ENCODE peak calls at places on chromosomes 2 and 18, in four cellular contexts. X is spleen, J is H1, N is tibial artery. C is an unnamed sample.

GRCh38 chr2:73985318-73986084 is 791 bp downstream of the TET3 start:
- DNase-seq in N (peak; percentile 54), J (no peak), X (peak; percentile 91), C (peak; percentile 63)

GRCh38 chr18:24397131-24397693 is 412 bp downstream of the OSBPL1A start:
- DNase-seq in J (no peak), X (no peak), N (peak; percentile 91), C (peak; percentile 55)

GRCh38 chr18:11489266-11489899 is 120.0 kb upstream of the SLC35G4 start:
- DNase-seq in X (no peak), J (no peak), N (no peak), C (no peak)

GRCh38 chr2:62287895-62288589 is 92.1 kb downstream of the B3GNT2 start:
- DNase-seq in N (peak; percentile 43), X (no peak), J (no peak), C (peak; percentile 74)

GRCh38 chr2:181613241-181613640 is 43.7 kb downstream of the CERKL start:
- DNase-seq in X (no peak), J (no peak), N (no peak), C (no peak)

GRCh38 chr2:38398739-38399138 is 21.7 kb upstream of the ATL2 start:
- DNase-seq in J (no peak), N (no peak), X (no peak), C (no peak)

GRCh38 chr18:28478531-28478930 is 301.6 kb upstream of the CDH2 start:
- DNase-seq in J (no peak), N (no peak), X (no peak), C (no peak)

GRCh38 chr2:188852752-188853151 is 121.4 kb upstream of the COL3A1 start:
- DNase-seq in X (no peak), N (no peak), J (no peak), C (no peak)

GRCh38 chr2:177329035-177329434 is 63.5 kb upstream of the AGPS start:
- DNase-seq in J (no peak), N (no peak), X (no peak), C (no peak)

GRCh38 chr2:113138428-113139322 is 11.3 kb downstream of the IL1RN start:
- DNase-seq in N (no peak), J (peak; percentile 48), X (no peak), C (no peak)
- TF ChIP-seq CTCF in N (peak; percentile 54), J (peak; percentile 62), X (peak; percentile 93), C (peak; percentile 74)

GRCh38 chr2:60966465-60967405 is 50.8 kb upstream of the PEX13 start:
- DNase-seq in X (no peak), J (no peak), N (no peak), C (no peak)
- H3K27ac ChIP-seq in X (peak overlapping the region; percentile 25), J (no peak overlapping the region), N (no peak overlapping the region), C (no peak overlapping the region)

DNA sequence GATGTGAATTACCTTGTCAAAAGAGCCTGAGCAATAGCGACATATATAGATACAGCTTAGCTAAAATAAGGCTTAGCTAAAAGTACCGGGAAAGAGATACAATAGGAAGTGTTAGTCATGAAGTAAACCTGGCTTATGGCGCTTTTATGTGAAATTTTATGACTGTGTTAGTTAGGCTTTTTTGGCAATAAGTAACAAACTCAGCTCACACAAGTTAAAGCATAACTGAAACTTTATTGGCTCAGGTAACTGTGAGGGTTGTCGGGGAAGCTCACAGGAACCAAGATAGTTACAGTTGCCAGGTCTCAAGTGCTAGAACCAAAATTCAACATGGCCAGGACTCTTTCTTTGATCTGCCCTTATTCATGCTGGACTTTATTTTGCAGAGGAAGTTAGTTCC is 925.0 kb upstream of the GYPC start:
- DNase-seq in J (no peak), N (no peak), X (no peak), C (no peak)
- H3K4me3 ChIP-seq in J (no peak overlapping the region), N (no peak overlapping the region), X (no peak overlapping the region), C (no peak overlapping the region)

GRCh38 chr2:4272261-4272858 is 569.0 kb downstream of the DCDC2C start:
- DNase-seq in N (no peak), J (no peak), X (no peak), C (no peak)

GRCh38 chr2:4269885-4270284 is 566.5 kb downstream of the DCDC2C start:
- DNase-seq in X (no peak), J (no peak), N (no peak), C (no peak)
- TF ChIP-seq CTCF in X (no peak), J (no peak), N (no peak), C (no peak)

DNA sequence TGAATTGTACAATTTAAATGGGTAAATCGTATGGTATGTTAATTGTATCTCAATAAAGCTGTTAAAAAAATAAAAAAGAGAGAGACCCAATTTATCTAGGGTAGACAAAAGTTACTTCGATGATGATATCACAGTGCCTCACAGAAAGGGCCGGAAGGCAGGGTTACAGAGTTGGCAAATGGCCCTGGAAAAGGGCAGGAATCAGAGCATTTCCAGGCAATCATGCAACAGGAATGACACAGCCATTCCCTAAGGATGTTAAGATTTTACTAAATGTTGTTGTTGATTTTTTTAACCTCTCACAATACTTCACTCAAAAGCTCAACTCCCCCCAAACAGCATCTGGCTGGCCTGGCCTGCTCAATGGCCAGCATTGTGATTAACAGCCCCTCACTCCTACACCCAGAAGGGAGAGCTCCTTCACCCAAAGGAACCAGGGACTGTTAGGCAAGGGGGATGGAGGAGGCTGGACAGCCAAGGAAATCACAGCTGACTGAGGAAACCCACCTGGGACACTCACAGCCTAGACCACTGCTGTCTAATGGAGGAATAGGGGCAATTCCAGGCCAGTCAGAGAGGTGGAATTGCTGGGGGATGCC is 7.7 kb upstream of the SP100 start:
- DNase-seq in N (peak; percentile 73), J (no peak), X (no peak), C (peak; percentile 60)
- H3K27ac ChIP-seq in N (peak overlapping the region; percentile 56), J (no peak overlapping the region), X (peak overlapping the region; percentile 49), C (peak overlapping the region; percentile 54)

GRCh38 chr2:63853527-63854310 is 12.0 kb downstream of the UGP2 start:
- DNase-seq in X (no peak), N (no peak), J (no peak), C (no peak)
- H3K4me3 ChIP-seq in X (no peak overlapping the region), N (no peak overlapping the region), J (no peak overlapping the region), C (peak overlapping the region; percentile 29)

DNA sequence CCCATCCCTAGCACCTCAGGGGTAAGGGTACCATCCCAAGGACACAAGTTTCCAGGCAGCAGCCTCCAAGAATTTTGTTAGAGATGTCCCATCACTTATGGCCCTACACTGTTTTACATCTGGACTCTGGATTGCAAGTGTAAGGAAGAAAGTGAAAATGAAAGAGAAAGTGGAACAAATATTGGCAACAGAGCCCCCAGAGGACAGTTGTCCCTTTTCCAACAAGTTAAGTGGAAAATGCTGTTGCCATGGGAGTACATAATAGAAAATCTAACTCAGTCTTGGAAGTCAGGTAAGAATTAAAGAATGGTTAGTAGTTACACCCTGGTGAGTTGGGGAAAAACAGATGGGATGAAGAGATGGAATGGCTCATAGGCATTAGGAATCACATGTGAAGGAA is 50.6 kb downstream of the TTC21B start:
- DNase-seq in X (no peak), J (no peak), N (no peak), C (no peak)
- TF ChIP-seq CTCF in X (peak; percentile 26), J (no peak), N (no peak), C (no peak)

C was measured in psoas muscle.